ENCODE peak calls at places on chromosomes 16 and 17, in four cellular contexts. One of them, this sample, is unnamed.

GRCh38 chr17:45156242-45156641 is 5.4 kb upstream of the HEXIM2 start:
- DNase-seq in pancreas: no peak
- DNase-seq in fibroblast of lung: no peak
- DNase-seq in GM23248: no peak
- DNase-seq in this sample: peak; percentile 2

GRCh38 chr16:24730914-24731313 is 1.5 kb downstream of the TNRC6A start:
- DNase-seq in pancreas: no peak
- DNase-seq in GM23248: no peak
- DNase-seq in fibroblast of lung: no peak
- DNase-seq in this sample: no peak

GRCh38 chr17:3639981-3640596 is 3.5 kb downstream of the CTNS start:
- DNase-seq in pancreas: peak; percentile 77
- DNase-seq in fibroblast of lung: peak; percentile 72
- DNase-seq in GM23248: no peak
- DNase-seq in this sample: no peak

GRCh38 chr17:30256756-30257506 is 21.4 kb upstream of the SLC6A4 start:
- DNase-seq in pancreas: no peak
- DNase-seq in GM23248: peak; percentile 80
- DNase-seq in fibroblast of lung: peak; percentile 52
- DNase-seq in this sample: no peak

GRCh38 chr16:29306201-29306600 is 100.3 kb downstream of the NPIPB11 start:
- DNase-seq in GM23248: no peak
- DNase-seq in pancreas: no peak
- DNase-seq in fibroblast of lung: no peak
- DNase-seq in this sample: no peak

GRCh38 chr17:32461853-32462617 is 17.7 kb downstream of the PSMD11 start:
- DNase-seq in pancreas: peak; percentile 37
- DNase-seq in GM23248: peak; percentile 80
- DNase-seq in fibroblast of lung: peak; percentile 51
- DNase-seq in this sample: no peak

GRCh38 chr16:56669005-56669839 is at the start of gene MT1H:
- DNase-seq in pancreas: peak; percentile 77
- DNase-seq in fibroblast of lung: no peak
- DNase-seq in GM23248: no peak
- DNase-seq in this sample: no peak

GRCh38 chr17:39080416-39081179 is 70.8 kb downstream of the PLXDC1 start:
- DNase-seq in GM23248: peak; percentile 86
- DNase-seq in fibroblast of lung: peak; percentile 56
- DNase-seq in pancreas: no peak
- DNase-seq in this sample: no peak

GRCh38 chr16:23435500-23435899 is 17.5 kb downstream of the COG7 start:
- DNase-seq in fibroblast of lung: peak; percentile 36
- DNase-seq in pancreas: peak; percentile 44
- DNase-seq in GM23248: peak; percentile 69
- DNase-seq in this sample: peak; percentile 82

GRCh38 chr17:72816406-72816805 is 276.1 kb downstream of the SLC39A11 start:
- DNase-seq in pancreas: no peak
- DNase-seq in fibroblast of lung: no peak
- DNase-seq in GM23248: no peak
- DNase-seq in this sample: no peak

GRCh38 chr17:12398636-12399035 is 267.1 kb upstream of the MYOCD start:
- DNase-seq in GM23248: no peak
- DNase-seq in fibroblast of lung: peak; percentile 28
- DNase-seq in pancreas: no peak
- DNase-seq in this sample: no peak

GRCh38 chr16:50637716-50638602 is 43.2 kb downstream of the SNX20 start:
- DNase-seq in pancreas: no peak
- DNase-seq in fibroblast of lung: no peak
- DNase-seq in GM23248: no peak
- DNase-seq in this sample: no peak

GRCh38 chr17:43554857-43555256 is 8.7 kb upstream of the ETV4 start:
- DNase-seq in pancreas: no peak
- DNase-seq in fibroblast of lung: no peak
- DNase-seq in GM23248: no peak
- DNase-seq in this sample: no peak

GRCh38 chr16:73058221-73058615 is 10.3 kb upstream of the ZFHX3 start:
- DNase-seq in GM23248: peak; percentile 77
- DNase-seq in fibroblast of lung: peak; percentile 36
- DNase-seq in pancreas: peak; percentile 56
- DNase-seq in this sample: peak; percentile 44

GRCh38 chr17:3719265-3719664 is 4.4 kb upstream of the HASPIN start:
- DNase-seq in pancreas: no peak
- DNase-seq in fibroblast of lung: peak; percentile 26
- DNase-seq in GM23248: peak; percentile 24
- DNase-seq in this sample: no peak

GRCh38 chr17:58335779-58336455 is 7.3 kb upstream of the TSPOAP1 start:
- DNase-seq in pancreas: no peak
- DNase-seq in fibroblast of lung: peak; percentile 40
- DNase-seq in GM23248: no peak
- DNase-seq in this sample: no peak

GRCh38 chr16:9297437-9298113 is 206.1 kb downstream of the HAPSTR1 start:
- DNase-seq in fibroblast of lung: no peak
- DNase-seq in pancreas: no peak
- DNase-seq in GM23248: peak; percentile 29
- DNase-seq in this sample: no peak

GRCh38 chr17:320809-321385 is 31.7 kb downstream of the RPH3AL start:
- DNase-seq in pancreas: no peak
- DNase-seq in fibroblast of lung: no peak
- DNase-seq in GM23248: no peak
- DNase-seq in this sample: peak; percentile 84

GRCh38 chr17:71792966-71793365 is 327.9 kb upstream of the SOX9 start:
- DNase-seq in fibroblast of lung: peak; percentile 97
- DNase-seq in GM23248: peak; percentile 86
- DNase-seq in pancreas: no peak
- DNase-seq in this sample: no peak

GRCh38 chr16:56450275-56450889 is 750 bp downstream of the NUDT21 start:
- DNase-seq in fibroblast of lung: peak; percentile 9
- DNase-seq in pancreas: no peak
- DNase-seq in GM23248: peak; percentile 60
- DNase-seq in this sample: no peak

GRCh38 chr17:20125724-20126123 is 116.6 kb downstream of the SPECC1 start:
- DNase-seq in GM23248: no peak
- DNase-seq in fibroblast of lung: no peak
- DNase-seq in pancreas: no peak
- DNase-seq in this sample: no peak

DNA sequence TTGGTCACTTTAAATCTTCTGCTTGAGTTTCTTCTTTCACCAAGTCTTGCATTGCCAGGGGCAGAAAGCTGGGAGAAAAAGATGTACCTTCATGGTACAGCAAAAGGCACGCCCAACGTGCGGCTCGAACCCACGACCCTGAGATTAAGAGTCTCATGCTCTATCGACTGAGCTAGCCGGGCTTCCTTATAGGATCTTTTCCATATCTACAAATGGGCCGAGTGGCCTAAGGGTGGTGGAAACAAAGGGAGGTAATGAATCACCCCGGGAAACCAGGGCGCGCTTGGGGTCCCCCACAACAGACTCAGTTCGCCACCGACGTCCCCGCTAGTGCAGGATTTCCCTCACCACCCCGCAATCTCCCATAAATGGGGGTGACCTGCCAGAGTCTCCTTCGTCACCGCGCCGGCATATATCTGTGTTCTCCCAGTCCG is 7.5 kb upstream of the OR1F1 start:
- DNase-seq in GM23248: no peak
- DNase-seq in pancreas: no peak
- DNase-seq in fibroblast of lung: no peak
- DNase-seq in this sample: no peak
- H3K27me3 ChIP-seq in GM23248: peaks cover 35% of the 10 kb centered on the region
- H3K27me3 ChIP-seq in pancreas: no peaks in the 10 kb centered on the region
- H3K27me3 ChIP-seq in fibroblast of lung: peaks cover 5% of the 10 kb centered on the region
- H3K27me3 ChIP-seq in this sample: peaks cover 80% of the 10 kb centered on the region

DNA sequence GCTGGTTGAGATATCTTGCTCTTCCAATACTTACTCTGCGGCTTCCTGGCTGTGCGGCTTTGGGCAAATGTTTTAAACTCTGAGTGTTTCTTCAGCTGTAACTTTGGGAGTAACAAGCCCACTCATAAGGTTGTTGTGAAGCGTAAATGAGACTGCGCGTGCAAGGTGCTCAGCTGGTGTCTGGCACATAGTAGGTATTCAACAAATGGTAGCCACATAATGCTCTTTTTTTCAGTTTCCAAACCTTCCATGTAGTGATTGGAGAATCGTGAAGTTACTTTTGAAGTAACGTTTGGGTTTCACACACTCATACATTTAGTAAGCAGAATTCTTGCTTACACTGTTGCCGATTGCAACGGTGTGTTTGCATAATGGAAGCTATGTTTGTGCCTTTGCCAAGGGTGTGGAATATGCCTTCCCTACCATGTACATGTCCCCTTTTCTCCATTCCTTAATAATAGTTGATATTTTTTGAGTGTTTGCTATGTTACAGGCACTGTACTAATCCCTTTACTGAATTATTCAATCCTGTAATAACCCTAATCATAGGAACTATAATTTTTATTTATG is 829 bp downstream of the DHRS7B start:
- DNase-seq in fibroblast of lung: no peak
- DNase-seq in pancreas: no peak
- DNase-seq in GM23248: peak; percentile 53
- DNase-seq in this sample: no peak
- H3K27ac ChIP-seq in fibroblast of lung: peak overlapping the region; percentile 87
- H3K27ac ChIP-seq in pancreas: peak overlapping the region; percentile 94
- H3K27ac ChIP-seq in GM23248: peak overlapping the region; percentile 88
- H3K27ac ChIP-seq in this sample: peak overlapping the region; percentile 95

GRCh38 chr17:78131172-78132085 is 858 bp downstream of the TMC8 start:
- DNase-seq in pancreas: no peak
- DNase-seq in fibroblast of lung: no peak
- DNase-seq in GM23248: peak; percentile 41
- DNase-seq in this sample: no peak
- H3K27me3 ChIP-seq in pancreas: no peaks in the 10 kb centered on the region
- H3K27me3 ChIP-seq in fibroblast of lung: peaks cover 28% of the 10 kb centered on the region
- H3K27me3 ChIP-seq in GM23248: peaks cover 43% of the 10 kb centered on the region
- H3K27me3 ChIP-seq in this sample: no peaks in the 10 kb centered on the region

DNA sequence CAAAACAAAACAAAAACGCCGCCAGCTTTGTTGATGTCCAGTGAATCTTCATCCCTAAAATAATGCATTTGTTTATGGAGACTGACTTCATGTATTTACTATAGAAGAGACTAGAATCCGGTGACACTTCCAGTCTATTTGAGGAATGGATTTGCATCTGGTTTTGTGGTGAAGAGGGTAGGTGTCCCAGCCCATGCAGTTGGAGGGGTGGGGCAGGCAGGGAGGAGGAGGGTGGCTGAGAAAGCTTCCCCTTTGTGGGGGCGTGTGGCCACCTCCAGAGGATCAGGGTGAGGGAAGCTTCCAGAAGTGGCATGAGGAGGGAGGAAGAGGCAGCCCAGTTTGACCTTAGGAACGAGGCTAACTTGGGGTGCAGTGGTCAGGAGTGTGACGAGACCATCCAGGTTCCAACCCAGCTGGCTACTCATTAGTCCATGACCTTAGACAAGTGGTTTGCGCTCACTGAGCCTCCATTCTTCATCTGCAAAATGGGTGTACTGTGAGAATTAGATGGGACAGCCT is 69.5 kb downstream of the CMIP start:
- DNase-seq in fibroblast of lung: no peak
- DNase-seq in pancreas: no peak
- DNase-seq in GM23248: no peak
- DNase-seq in this sample: peak; percentile 60
- H3K27ac ChIP-seq in fibroblast of lung: no peak overlapping the region
- H3K27ac ChIP-seq in pancreas: no peak overlapping the region
- H3K27ac ChIP-seq in GM23248: no peak overlapping the region
- H3K27ac ChIP-seq in this sample: peak overlapping the region; percentile 70

DNA sequence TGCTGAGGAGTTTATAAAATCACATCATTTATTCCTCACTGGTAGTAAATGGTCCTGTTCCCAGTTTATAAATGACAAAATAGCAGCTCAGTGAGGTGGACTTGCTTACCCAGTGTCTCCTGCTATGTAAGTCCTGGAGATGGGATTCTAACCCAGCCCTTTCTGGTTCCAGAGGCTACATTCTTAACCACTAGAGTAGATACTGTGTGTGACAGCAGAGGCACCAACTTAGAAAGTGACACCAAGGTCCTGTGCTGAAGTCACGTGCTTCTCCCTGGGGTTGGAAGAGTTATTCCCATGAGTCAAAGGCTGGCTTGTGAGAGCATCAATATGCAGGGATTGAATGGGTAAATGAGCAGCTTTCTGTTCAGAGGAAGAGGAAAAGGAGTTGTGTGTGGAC is 167.3 kb upstream of the IRX3 start:
- DNase-seq in fibroblast of lung: no peak
- DNase-seq in pancreas: no peak
- DNase-seq in GM23248: no peak
- DNase-seq in this sample: no peak
- H3K27me3 ChIP-seq in fibroblast of lung: no peaks in the 10 kb centered on the region
- H3K27me3 ChIP-seq in pancreas: no peaks in the 10 kb centered on the region
- H3K27me3 ChIP-seq in GM23248: no peaks in the 10 kb centered on the region
- H3K27me3 ChIP-seq in this sample: no peaks in the 10 kb centered on the region

GRCh38 chr16:78647019-78647418 is 547.6 kb downstream of the WWOX start:
- DNase-seq in fibroblast of lung: no peak
- DNase-seq in GM23248: no peak
- DNase-seq in pancreas: no peak
- DNase-seq in this sample: no peak
- H3K27ac ChIP-seq in fibroblast of lung: no peak overlapping the region
- H3K27ac ChIP-seq in GM23248: no peak overlapping the region
- H3K27ac ChIP-seq in pancreas: no peak overlapping the region
- H3K27ac ChIP-seq in this sample: no peak overlapping the region

GRCh38 chr16:27860091-27860490 is 203.4 kb downstream of the GSG1L start:
- DNase-seq in pancreas: no peak
- DNase-seq in GM23248: no peak
- DNase-seq in fibroblast of lung: no peak
- DNase-seq in this sample: no peak
- H3K27me3 ChIP-seq in pancreas: no peaks in the 10 kb centered on the region
- H3K27me3 ChIP-seq in GM23248: peaks cover 6% of the 10 kb centered on the region
- H3K27me3 ChIP-seq in fibroblast of lung: no peaks in the 10 kb centered on the region
- H3K27me3 ChIP-seq in this sample: no peaks in the 10 kb centered on the region

DNA sequence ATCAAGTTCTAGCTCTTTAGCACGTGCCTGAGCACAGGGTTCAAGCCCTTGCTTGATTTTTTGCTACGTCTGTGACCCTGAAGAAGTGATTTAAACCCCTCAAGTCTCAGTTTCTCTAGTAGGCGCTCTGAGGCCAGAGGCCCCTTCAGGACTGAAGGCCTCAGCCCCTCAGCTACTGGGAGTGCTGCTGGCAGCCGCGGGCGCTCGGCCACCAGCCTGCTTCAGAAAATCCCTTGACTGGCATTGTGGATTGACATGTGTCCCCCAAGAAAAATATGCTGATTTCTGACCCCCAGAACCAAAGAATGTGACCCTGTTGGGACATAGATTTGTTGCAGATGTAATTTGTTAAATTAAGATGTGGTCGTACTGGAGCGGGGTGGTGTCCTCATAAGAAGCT is 20.2 kb upstream of the WFDC1 start:
- DNase-seq in pancreas: no peak
- DNase-seq in GM23248: no peak
- DNase-seq in fibroblast of lung: no peak
- DNase-seq in this sample: no peak
- H3K27ac ChIP-seq in pancreas: no peak overlapping the region
- H3K27ac ChIP-seq in GM23248: no peak overlapping the region
- H3K27ac ChIP-seq in fibroblast of lung: no peak overlapping the region
- H3K27ac ChIP-seq in this sample: no peak overlapping the region